ENCODE peak calls at places on chromosome 15, in eight cellular contexts. One of them, this sample, is unnamed.

GRCh38 chr15:91824256-91824655 is 29.3 kb upstream of the SLCO3A1 start:
- DNase-seq in tibial nerve: no peak
- DNase-seq in A673: no peak
- DNase-seq in left lung: no peak
- DNase-seq in ovary: peak; percentile 29
- DNase-seq in cardiac muscle cell: peak; percentile 68
- DNase-seq in CD8-positive, alpha-beta T cell: no peak
- DNase-seq in GM23338: peak; percentile 10
- DNase-seq in this sample: no peak

GRCh38 chr15:46080018-46080417 is 445.2 kb downstream of the SQOR start:
- DNase-seq in left lung: peak; percentile 54
- DNase-seq in ovary: no peak
- DNase-seq in cardiac muscle cell: no peak
- DNase-seq in tibial nerve: no peak
- DNase-seq in A673: peak; percentile 90
- DNase-seq in CD8-positive, alpha-beta T cell: no peak
- DNase-seq in GM23338: peak; percentile 11
- DNase-seq in this sample: no peak

GRCh38 chr15:68769702-68770101 is 51.0 kb downstream of the ANP32A start:
- DNase-seq in tibial nerve: no peak
- DNase-seq in GM23338: no peak
- DNase-seq in left lung: no peak
- DNase-seq in cardiac muscle cell: no peak
- DNase-seq in A673: no peak
- DNase-seq in CD8-positive, alpha-beta T cell: no peak
- DNase-seq in ovary: no peak
- DNase-seq in this sample: no peak

GRCh38 chr15:35092311-35092710 is 7.2 kb upstream of the NANOGP8 start:
- DNase-seq in CD8-positive, alpha-beta T cell: no peak
- DNase-seq in GM23338: no peak
- DNase-seq in left lung: no peak
- DNase-seq in tibial nerve: no peak
- DNase-seq in cardiac muscle cell: no peak
- DNase-seq in A673: no peak
- DNase-seq in ovary: no peak
- DNase-seq in this sample: no peak

GRCh38 chr15:57696146-57696545 is 10.4 kb upstream of the POLR2M start:
- DNase-seq in tibial nerve: no peak
- DNase-seq in GM23338: peak; percentile 17
- DNase-seq in CD8-positive, alpha-beta T cell: no peak
- DNase-seq in cardiac muscle cell: no peak
- DNase-seq in A673: no peak
- DNase-seq in left lung: no peak
- DNase-seq in ovary: no peak
- DNase-seq in this sample: no peak

GRCh38 chr15:63908281-63908680 is 74.5 kb upstream of the HERC1 start:
- DNase-seq in left lung: no peak
- DNase-seq in ovary: no peak
- DNase-seq in A673: no peak
- DNase-seq in cardiac muscle cell: no peak
- DNase-seq in GM23338: no peak
- DNase-seq in tibial nerve: no peak
- DNase-seq in CD8-positive, alpha-beta T cell: no peak
- DNase-seq in this sample: no peak

GRCh38 chr15:47788685-47789084 is 71.4 kb downstream of the SEMA6D start:
- DNase-seq in GM23338: no peak
- DNase-seq in A673: no peak
- DNase-seq in tibial nerve: no peak
- DNase-seq in cardiac muscle cell: no peak
- DNase-seq in left lung: no peak
- DNase-seq in ovary: no peak
- DNase-seq in CD8-positive, alpha-beta T cell: no peak
- DNase-seq in this sample: no peak

GRCh38 chr15:69324031-69324430 is 25.3 kb downstream of the PAQR5 start:
- DNase-seq in A673: no peak
- DNase-seq in cardiac muscle cell: no peak
- DNase-seq in CD8-positive, alpha-beta T cell: no peak
- DNase-seq in left lung: no peak
- DNase-seq in GM23338: no peak
- DNase-seq in ovary: no peak
- DNase-seq in tibial nerve: no peak
- DNase-seq in this sample: no peak

GRCh38 chr15:101641894-101642293 is 10.3 kb downstream of the TM2D3 start:
- DNase-seq in GM23338: no peak
- DNase-seq in tibial nerve: no peak
- DNase-seq in left lung: no peak
- DNase-seq in cardiac muscle cell: no peak
- DNase-seq in CD8-positive, alpha-beta T cell: no peak
- DNase-seq in ovary: no peak
- DNase-seq in A673: peak; percentile 94
- DNase-seq in this sample: no peak

GRCh38 chr15:74319138-74319460 is 48.3 kb downstream of the CYP11A1 start:
- DNase-seq in cardiac muscle cell: no peak
- DNase-seq in tibial nerve: no peak
- DNase-seq in A673: no peak
- DNase-seq in left lung: no peak
- DNase-seq in ovary: no peak
- DNase-seq in CD8-positive, alpha-beta T cell: no peak
- DNase-seq in GM23338: no peak
- DNase-seq in this sample: no peak

GRCh38 chr15:50353999-50354837 is 780 bp downstream of the GABPB1 start:
- DNase-seq in tibial nerve: peak; percentile 19
- DNase-seq in ovary: peak; percentile 68
- DNase-seq in cardiac muscle cell: peak; percentile 63
- DNase-seq in GM23338: peak; percentile 55
- DNase-seq in left lung: peak; percentile 91
- DNase-seq in CD8-positive, alpha-beta T cell: peak; percentile 35
- DNase-seq in A673: peak; percentile 78
- DNase-seq in this sample: peak; percentile 52

GRCh38 chr15:67945951-67946700 is 106.3 kb upstream of the RNU6-1 start:
- DNase-seq in cardiac muscle cell: peak; percentile 34
- DNase-seq in A673: peak; percentile 63
- DNase-seq in tibial nerve: peak; percentile 52
- DNase-seq in GM23338: peak; percentile 83
- DNase-seq in ovary: no peak
- DNase-seq in left lung: no peak
- DNase-seq in CD8-positive, alpha-beta T cell: no peak
- DNase-seq in this sample: peak; percentile 97

GRCh38 chr15:93028632-93029612 is 60.1 kb downstream of the RGMA start:
- DNase-seq in ovary: peak; percentile 77
- DNase-seq in cardiac muscle cell: no peak
- DNase-seq in A673: peak; percentile 82
- DNase-seq in left lung: peak; percentile 94
- DNase-seq in CD8-positive, alpha-beta T cell: no peak
- DNase-seq in tibial nerve: peak; percentile 65
- DNase-seq in GM23338: no peak
- DNase-seq in this sample: peak; percentile 27

GRCh38 chr15:27990411-27991338 is 108.4 kb downstream of the OCA2 start:
- DNase-seq in GM23338: no peak
- DNase-seq in CD8-positive, alpha-beta T cell: no peak
- DNase-seq in ovary: no peak
- DNase-seq in tibial nerve: no peak
- DNase-seq in left lung: no peak
- DNase-seq in cardiac muscle cell: no peak
- DNase-seq in A673: no peak
- DNase-seq in this sample: no peak

GRCh38 chr15:31344824-31345605 is 18.4 kb downstream of the KLF13 start:
- DNase-seq in ovary: no peak
- DNase-seq in cardiac muscle cell: no peak
- DNase-seq in CD8-positive, alpha-beta T cell: no peak
- DNase-seq in tibial nerve: no peak
- DNase-seq in left lung: no peak
- DNase-seq in A673: no peak
- DNase-seq in GM23338: no peak
- DNase-seq in this sample: peak; percentile 22
- H3K4me3 ChIP-seq in ovary: no peak overlapping the region
- H3K4me3 ChIP-seq in cardiac muscle cell: no peak overlapping the region
- H3K4me3 ChIP-seq in CD8-positive, alpha-beta T cell: peak overlapping the region; percentile 72
- H3K4me3 ChIP-seq in tibial nerve: no peak overlapping the region
- H3K4me3 ChIP-seq in left lung: no peak overlapping the region
- H3K4me3 ChIP-seq in A673: no peak overlapping the region
- H3K4me3 ChIP-seq in GM23338: no peak overlapping the region
- H3K4me3 ChIP-seq in this sample: no peak overlapping the region

DNA sequence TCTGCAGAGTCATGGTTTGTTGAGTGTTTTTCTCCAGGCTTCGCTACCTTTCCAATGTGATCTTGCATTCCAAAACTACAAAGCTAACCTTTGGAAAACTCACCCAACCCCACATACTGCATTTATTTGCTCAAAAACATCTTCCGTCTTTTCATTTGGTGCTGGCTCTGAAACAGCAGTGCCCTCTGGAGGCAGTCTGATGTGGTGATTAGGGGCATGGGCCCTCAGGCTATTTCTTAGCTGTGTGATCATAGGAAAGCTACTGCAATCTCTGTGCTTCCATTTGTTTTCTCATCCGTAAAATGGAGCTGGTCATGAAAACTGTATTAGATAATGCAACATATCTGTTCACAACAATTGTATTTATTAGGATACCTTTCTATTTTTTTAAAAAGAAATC is 47.0 kb downstream of the MTHFS start:
- DNase-seq in left lung: no peak
- DNase-seq in ovary: no peak
- DNase-seq in GM23338: peak; percentile 82
- DNase-seq in A673: peak; percentile 60
- DNase-seq in CD8-positive, alpha-beta T cell: no peak
- DNase-seq in tibial nerve: no peak
- DNase-seq in cardiac muscle cell: peak; percentile 38
- DNase-seq in this sample: peak; percentile 50
- TF ChIP-seq CTCF in left lung: peak; percentile 36
- TF ChIP-seq CTCF in ovary: peak; percentile 6
- TF ChIP-seq CTCF in GM23338: peak; percentile 84
- TF ChIP-seq CTCF in A673: peak; percentile 77
- TF ChIP-seq CTCF in CD8-positive, alpha-beta T cell: peak; percentile 27
- TF ChIP-seq CTCF in tibial nerve: peak; percentile 27
- TF ChIP-seq CTCF in cardiac muscle cell: peak; percentile 69
- TF ChIP-seq CTCF in this sample: peak; percentile 45

DNA sequence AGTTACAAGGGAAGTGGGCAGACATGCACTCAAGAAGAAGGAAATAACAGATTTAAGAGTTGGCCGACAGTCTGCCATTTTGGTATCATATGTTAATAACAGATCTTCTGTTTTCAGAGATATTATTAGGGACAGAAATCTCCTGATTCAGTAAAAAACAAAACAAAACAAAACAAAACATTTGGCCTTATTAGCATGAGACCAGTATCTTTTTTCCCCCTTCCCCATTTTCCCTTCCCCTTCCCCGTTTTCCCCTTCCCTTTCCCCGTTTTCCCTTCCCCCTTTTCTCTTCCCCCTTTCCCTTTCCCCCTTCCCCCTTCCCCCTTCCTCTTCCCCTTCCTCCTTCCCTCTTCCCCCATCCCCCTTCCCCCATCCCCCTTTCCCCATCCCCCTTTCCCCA is 39.4 kb downstream of the BBS4 start:
- DNase-seq in CD8-positive, alpha-beta T cell: no peak
- DNase-seq in left lung: no peak
- DNase-seq in cardiac muscle cell: no peak
- DNase-seq in GM23338: no peak
- DNase-seq in tibial nerve: no peak
- DNase-seq in ovary: no peak
- DNase-seq in A673: no peak
- DNase-seq in this sample: no peak
- H3K4me1 ChIP-seq in CD8-positive, alpha-beta T cell: no peaks in the 10 kb centered on the region
- H3K4me1 ChIP-seq in left lung: no peaks in the 10 kb centered on the region
- H3K4me1 ChIP-seq in cardiac muscle cell: no peaks in the 10 kb centered on the region
- H3K4me1 ChIP-seq in GM23338: peaks cover 13% of the 10 kb centered on the region
- H3K4me1 ChIP-seq in tibial nerve: no peaks in the 10 kb centered on the region
- H3K4me1 ChIP-seq in ovary: no peaks in the 10 kb centered on the region
- H3K4me1 ChIP-seq in A673: no peaks in the 10 kb centered on the region
- H3K4me1 ChIP-seq in this sample: peaks cover 13% of the 10 kb centered on the region

DNA sequence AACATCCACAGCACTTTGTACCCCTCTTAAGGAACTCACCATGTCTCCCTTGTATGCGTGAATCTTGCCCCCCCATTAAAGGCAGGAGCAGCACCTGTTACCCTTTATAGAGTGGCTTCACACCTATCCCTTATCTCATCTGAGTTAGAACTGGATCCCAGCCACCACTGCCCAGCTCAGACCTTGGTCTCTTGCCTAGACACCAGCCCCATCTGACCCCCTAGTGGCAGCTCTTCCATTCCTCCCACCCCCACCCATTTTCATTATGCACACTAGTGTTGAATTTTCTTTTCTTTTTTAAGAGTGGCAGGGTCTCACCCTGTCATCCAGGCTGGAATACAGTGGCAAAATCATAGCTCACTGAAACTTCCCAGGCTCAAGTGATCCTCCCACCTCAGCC is 3.2 kb upstream of the ZFYVE19 start:
- DNase-seq in GM23338: no peak
- DNase-seq in CD8-positive, alpha-beta T cell: no peak
- DNase-seq in cardiac muscle cell: no peak
- DNase-seq in left lung: no peak
- DNase-seq in A673: no peak
- DNase-seq in ovary: no peak
- DNase-seq in tibial nerve: no peak
- DNase-seq in this sample: no peak
- H3K4me3 ChIP-seq in GM23338: no peak overlapping the region
- H3K4me3 ChIP-seq in CD8-positive, alpha-beta T cell: no peak overlapping the region
- H3K4me3 ChIP-seq in cardiac muscle cell: no peak overlapping the region
- H3K4me3 ChIP-seq in left lung: no peak overlapping the region
- H3K4me3 ChIP-seq in A673: no peak overlapping the region
- H3K4me3 ChIP-seq in ovary: no peak overlapping the region
- H3K4me3 ChIP-seq in tibial nerve: no peak overlapping the region
- H3K4me3 ChIP-seq in this sample: no peak overlapping the region

GRCh38 chr15:38217181-38217580 is 35.5 kb upstream of the SPRED1 start:
- DNase-seq in cardiac muscle cell: no peak
- DNase-seq in CD8-positive, alpha-beta T cell: no peak
- DNase-seq in GM23338: no peak
- DNase-seq in left lung: no peak
- DNase-seq in tibial nerve: no peak
- DNase-seq in A673: peak; percentile 29
- DNase-seq in ovary: no peak
- DNase-seq in this sample: no peak
- TF ChIP-seq CTCF in cardiac muscle cell: no peak
- TF ChIP-seq CTCF in CD8-positive, alpha-beta T cell: no peak
- TF ChIP-seq CTCF in GM23338: no peak
- TF ChIP-seq CTCF in left lung: no peak
- TF ChIP-seq CTCF in tibial nerve: no peak
- TF ChIP-seq CTCF in A673: no peak
- TF ChIP-seq CTCF in ovary: no peak
- TF ChIP-seq CTCF in this sample: no peak

DNA sequence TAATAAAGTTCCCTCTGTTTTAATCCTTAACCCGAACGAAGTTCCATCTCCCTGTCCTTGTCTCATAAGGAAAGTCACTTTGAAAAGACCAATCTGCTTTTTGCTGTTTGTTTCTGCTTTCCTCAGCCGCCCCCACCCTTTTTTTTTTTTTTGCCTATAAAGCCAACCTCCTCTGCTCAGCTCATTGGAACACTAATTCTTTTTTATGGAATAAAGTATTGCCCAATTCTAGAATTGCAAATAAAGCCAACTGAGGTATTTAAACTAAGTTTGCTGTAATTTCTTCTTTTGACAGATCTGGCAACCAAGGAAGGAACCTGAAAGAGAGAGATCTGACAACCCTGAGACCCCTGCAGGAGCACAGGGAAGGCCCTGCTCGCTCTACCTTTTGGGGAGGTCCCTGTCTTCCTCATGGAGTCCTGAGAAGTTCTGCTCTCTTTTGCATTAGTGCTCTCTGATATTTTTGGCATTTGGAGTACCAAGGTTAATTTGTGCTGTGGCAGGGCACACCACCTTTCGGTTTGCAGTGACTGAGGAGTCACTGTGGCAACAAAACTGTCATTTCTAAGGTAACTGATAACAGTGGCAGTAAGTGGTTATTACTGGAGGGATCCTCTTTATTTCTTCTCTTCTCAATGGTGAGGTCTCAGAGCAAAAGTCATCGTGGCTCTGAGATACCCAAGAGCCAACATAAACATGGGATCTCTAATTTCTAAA is 35.2 kb upstream of the TRPM1 start:
- DNase-seq in A673: no peak
- DNase-seq in cardiac muscle cell: no peak
- DNase-seq in tibial nerve: no peak
- DNase-seq in CD8-positive, alpha-beta T cell: no peak
- DNase-seq in ovary: no peak
- DNase-seq in left lung: no peak
- DNase-seq in GM23338: no peak
- DNase-seq in this sample: no peak
- H3K4me1 ChIP-seq in A673: no peaks in the 10 kb centered on the region
- H3K4me1 ChIP-seq in cardiac muscle cell: no peaks in the 10 kb centered on the region
- H3K4me1 ChIP-seq in tibial nerve: no peaks in the 10 kb centered on the region
- H3K4me1 ChIP-seq in CD8-positive, alpha-beta T cell: no peaks in the 10 kb centered on the region
- H3K4me1 ChIP-seq in ovary: no peaks in the 10 kb centered on the region
- H3K4me1 ChIP-seq in left lung: no peaks in the 10 kb centered on the region
- H3K4me1 ChIP-seq in GM23338: no peaks in the 10 kb centered on the region
- H3K4me1 ChIP-seq in this sample: no peaks in the 10 kb centered on the region